ENCODE peak calls at places on chromosomes 12 and 14, in four cellular contexts. One of them, this sample, is unnamed.

GRCh38 chr14:30656190-30656632 is 34.1 kb downstream of the SCFD1 start:
- DNase-seq in K562: peak
- DNase-seq in stomach: no peak
- DNase-seq in prostate gland: peak
- DNase-seq in this sample: no peak

GRCh38 chr12:67832155-67832554 is 157.1 kb upstream of the IFNG-AS1 start:
- DNase-seq in K562: no peak
- DNase-seq in stomach: no peak
- DNase-seq in prostate gland: no peak
- DNase-seq in this sample: no peak

GRCh38 chr14:52043690-52044089 is 25.2 kb downstream of the NID2 start:
- DNase-seq in K562: peak
- DNase-seq in stomach: peak
- DNase-seq in prostate gland: no peak
- DNase-seq in this sample: no peak

GRCh38 chr12:80195143-80195726 is 95.9 kb downstream of the OTOGL start:
- DNase-seq in K562: peak
- DNase-seq in stomach: no peak
- DNase-seq in prostate gland: no peak
- DNase-seq in this sample: no peak

GRCh38 chr14:50806241-50806933 is 24.6 kb downstream of the NIN start:
- DNase-seq in K562: no peak
- DNase-seq in stomach: no peak
- DNase-seq in prostate gland: no peak
- DNase-seq in this sample: no peak

GRCh38 chr12:22043943-22044342 is 2.1 kb upstream of the CMAS start:
- DNase-seq in K562: no peak
- DNase-seq in stomach: no peak
- DNase-seq in prostate gland: no peak
- DNase-seq in this sample: no peak

GRCh38 chr14:93832665-93833064 is 44.4 kb upstream of the PRIMA1 start:
- DNase-seq in K562: no peak
- DNase-seq in stomach: peak
- DNase-seq in prostate gland: peak
- DNase-seq in this sample: peak

GRCh38 chr14:95164506-95164905 is 7.2 kb upstream of the DICER1 start:
- DNase-seq in K562: no peak
- DNase-seq in stomach: no peak
- DNase-seq in prostate gland: no peak
- DNase-seq in this sample: no peak

GRCh38 chr12:72738811-72739210 is 466.6 kb downstream of the TRHDE start:
- DNase-seq in K562: no peak
- DNase-seq in stomach: no peak
- DNase-seq in prostate gland: no peak
- DNase-seq in this sample: no peak

GRCh38 chr12:117100251-117100650 is 1.0 kb upstream of the TESC start:
- DNase-seq in K562: peak
- DNase-seq in stomach: no peak
- DNase-seq in prostate gland: no peak
- DNase-seq in this sample: no peak

GRCh38 chr12:107822356-107822755 is 47.9 kb downstream of the ASCL4 start:
- DNase-seq in K562: no peak
- DNase-seq in stomach: no peak
- DNase-seq in prostate gland: no peak
- DNase-seq in this sample: no peak

GRCh38 chr12:50246873-50247612 is 36.3 kb downstream of the LIMA1 start:
- DNase-seq in K562: peak
- DNase-seq in stomach: peak
- DNase-seq in prostate gland: peak
- DNase-seq in this sample: no peak

GRCh38 chr12:103518899-103519298 is 23.1 kb upstream of the C12orf42 start:
- DNase-seq in K562: no peak
- DNase-seq in stomach: no peak
- DNase-seq in prostate gland: no peak
- DNase-seq in this sample: no peak
- TF ChIP-seq POLR2A in K562: no peak
- TF ChIP-seq POLR2A in stomach: no peak
- TF ChIP-seq POLR2A in prostate gland: no peak
- TF ChIP-seq POLR2A in this sample: no peak

GRCh38 chr12:110246690-110247339 is 34.2 kb upstream of the ATP2A2 start:
- DNase-seq in K562: no peak
- DNase-seq in stomach: no peak
- DNase-seq in prostate gland: peak
- DNase-seq in this sample: peak

GRCh38 chr12:110249105-110249504 is 31.9 kb upstream of the ATP2A2 start:
- DNase-seq in K562: no peak
- DNase-seq in stomach: no peak
- DNase-seq in prostate gland: no peak
- DNase-seq in this sample: no peak

GRCh38 chr12:110248096-110248447 is 33.0 kb upstream of the ATP2A2 start:
- DNase-seq in K562: no peak
- DNase-seq in stomach: peak
- DNase-seq in prostate gland: no peak
- DNase-seq in this sample: peak

GRCh38 chr12:110245278-110245868 is 35.7 kb upstream of the ATP2A2 start:
- DNase-seq in K562: peak
- DNase-seq in stomach: peak
- DNase-seq in prostate gland: no peak
- DNase-seq in this sample: no peak

DNA sequence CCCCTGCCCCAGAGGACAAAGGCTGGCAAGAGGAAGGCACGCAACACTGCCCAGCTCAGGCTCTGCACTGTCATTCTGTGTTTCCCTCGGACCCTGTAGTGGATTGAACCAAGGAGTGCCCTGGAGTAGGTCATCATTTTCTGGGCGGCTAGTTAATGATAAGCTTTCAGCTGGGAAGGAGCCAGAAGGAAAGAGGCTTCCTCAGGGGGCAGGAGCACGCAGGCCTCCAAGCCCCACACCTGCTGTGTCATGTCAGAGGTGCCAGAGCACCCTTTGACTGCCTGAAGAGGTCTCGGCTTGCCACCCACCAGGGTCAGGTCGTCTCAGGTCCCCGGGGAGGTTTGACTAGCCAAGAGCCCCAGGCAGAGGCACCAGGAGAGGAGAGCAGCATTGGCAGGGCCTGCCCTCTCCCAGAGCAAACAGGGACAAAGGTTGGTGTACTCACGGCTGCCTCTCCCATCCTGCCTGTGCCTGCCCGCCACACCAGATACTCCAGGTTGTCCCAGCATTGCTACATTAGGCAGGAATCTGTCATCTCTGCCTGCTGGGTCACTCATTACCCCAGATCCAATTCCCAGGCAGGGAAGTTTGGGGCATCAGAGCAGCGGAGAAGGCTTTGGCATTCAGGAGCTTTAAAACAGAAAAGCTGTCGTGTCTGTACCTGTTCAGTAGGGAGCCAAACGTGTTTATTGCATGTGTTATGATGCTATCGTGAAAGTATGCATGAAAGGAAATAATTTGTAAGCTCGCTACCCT is 33.5 kb upstream of the ATP2A2 start:
- DNase-seq in K562: no peak
- DNase-seq in stomach: peak
- DNase-seq in prostate gland: peak
- DNase-seq in this sample: peak
- TF ChIP-seq POLR2A in K562: no peak
- TF ChIP-seq POLR2A in stomach: no peak
- TF ChIP-seq POLR2A in prostate gland: no peak
- TF ChIP-seq POLR2A in this sample: no peak

GRCh38 chr12:55996715-55997534 is at the start of gene SUOX:
- DNase-seq in K562: peak
- DNase-seq in stomach: peak
- DNase-seq in prostate gland: peak
- DNase-seq in this sample: peak
- TF ChIP-seq POLR2A in K562: peak
- TF ChIP-seq POLR2A in stomach: no peak
- TF ChIP-seq POLR2A in prostate gland: peak
- TF ChIP-seq POLR2A in this sample: peak

GRCh38 chr14:76957224-76957881 is 71.2 kb downstream of the IRF2BPL start:
- DNase-seq in K562: peak
- DNase-seq in stomach: no peak
- DNase-seq in prostate gland: no peak
- DNase-seq in this sample: no peak
- TF ChIP-seq POLR2A in K562: no peak
- TF ChIP-seq POLR2A in stomach: no peak
- TF ChIP-seq POLR2A in prostate gland: no peak
- TF ChIP-seq POLR2A in this sample: no peak

GRCh38 chr14:24080888-24081738 is 9.8 kb downstream of the CPNE6 start:
- DNase-seq in K562: peak
- DNase-seq in stomach: peak
- DNase-seq in prostate gland: peak
- DNase-seq in this sample: peak
- TF ChIP-seq POLR2A in K562: peak
- TF ChIP-seq POLR2A in stomach: no peak
- TF ChIP-seq POLR2A in prostate gland: no peak
- TF ChIP-seq POLR2A in this sample: no peak

DNA sequence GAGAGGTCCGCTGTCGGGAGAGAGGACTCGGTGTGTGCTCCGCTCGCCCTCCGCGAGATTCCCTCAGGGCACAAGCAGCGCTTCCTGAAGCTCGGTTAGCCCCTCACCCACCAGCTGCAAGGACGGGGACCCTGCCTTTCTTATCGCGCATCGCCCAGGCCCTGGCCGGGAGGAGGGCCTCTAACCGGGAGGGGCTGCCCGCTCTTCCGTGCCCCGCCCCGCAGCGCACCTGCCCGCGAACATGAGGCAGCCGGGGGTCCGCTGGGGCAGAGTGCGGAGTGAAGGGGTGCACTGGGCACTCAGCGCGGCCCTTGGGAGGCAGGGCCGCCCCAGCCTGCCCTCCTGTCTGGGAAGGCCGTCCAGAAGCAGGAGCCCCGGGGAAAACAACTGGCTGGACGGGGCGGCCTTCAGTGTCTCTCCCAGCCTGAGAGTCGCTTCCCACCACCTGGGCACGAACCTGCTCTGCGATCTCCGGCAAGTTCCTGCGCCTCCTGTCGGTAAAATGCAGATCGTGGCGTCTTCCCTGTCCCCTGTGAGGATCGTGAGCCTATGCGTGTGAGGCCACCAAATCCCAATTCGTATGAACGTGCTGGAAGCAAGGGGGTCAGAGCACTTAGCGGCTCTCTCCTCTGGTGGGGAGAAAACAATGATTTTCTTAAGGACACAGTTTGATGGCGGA is 28.0 kb upstream of the ADIPOR2 start:
- DNase-seq in K562: peak
- DNase-seq in stomach: peak
- DNase-seq in prostate gland: peak
- DNase-seq in this sample: peak
- TF ChIP-seq POLR2A in K562: no peak
- TF ChIP-seq POLR2A in stomach: no peak
- TF ChIP-seq POLR2A in prostate gland: no peak
- TF ChIP-seq POLR2A in this sample: no peak

This sample was measured in breast epithelium.